ENCODE peak calls at places on chromosome 4, in seven cellular contexts. One of them, this sample, is unnamed.
A peak's percentile ranks its signal among the peaks of the same experiment; 100 is the strongest.

GRCh38 chr4:74311696-74312313 is 3.5 kb downstream of the EPGN start:
- DNase-seq in A549: peak; percentile 8
- DNase-seq in EH: peak; percentile 72
- DNase-seq in NCI-H510A treated with DMSO at 0.1 percent for 48 hours: peak; percentile 76
- DNase-seq in neuronal stem cell: peak; percentile 23
- DNase-seq in fibroblast of lung: peak; percentile 51
- DNase-seq in dorsolateral prefrontal cortex: no peak
- DNase-seq in this sample: peak; percentile 19

GRCh38 chr4:129095811-129096454 is at the start of gene C4orf33:
- DNase-seq in fibroblast of lung: peak; percentile 69
- DNase-seq in neuronal stem cell: peak; percentile 57
- DNase-seq in EH: peak; percentile 70
- DNase-seq in dorsolateral prefrontal cortex: peak; percentile 63
- DNase-seq in A549: peak; percentile 45
- DNase-seq in NCI-H510A treated with DMSO at 0.1 percent for 48 hours: peak; percentile 46
- DNase-seq in this sample: peak; percentile 45

GRCh38 chr4:102625232-102625930 is 124.2 kb downstream of the NFKB1 start:
- DNase-seq in EH: peak; percentile 57
- DNase-seq in neuronal stem cell: no peak
- DNase-seq in A549: no peak
- DNase-seq in NCI-H510A treated with DMSO at 0.1 percent for 48 hours: no peak
- DNase-seq in dorsolateral prefrontal cortex: no peak
- DNase-seq in fibroblast of lung: no peak
- DNase-seq in this sample: no peak

GRCh38 chr4:33060873-33061542 is 2340.8 kb downstream of the PCDH7 start:
- DNase-seq in neuronal stem cell: peak; percentile 51
- DNase-seq in EH: peak; percentile 68
- DNase-seq in A549: peak; percentile 0
- DNase-seq in dorsolateral prefrontal cortex: peak; percentile 41
- DNase-seq in NCI-H510A treated with DMSO at 0.1 percent for 48 hours: peak; percentile 34
- DNase-seq in fibroblast of lung: peak; percentile 39
- DNase-seq in this sample: peak; percentile 56

GRCh38 chr4:72951147-72951546 is 118.4 kb downstream of the COX18 start:
- DNase-seq in neuronal stem cell: no peak
- DNase-seq in A549: no peak
- DNase-seq in dorsolateral prefrontal cortex: no peak
- DNase-seq in EH: no peak
- DNase-seq in NCI-H510A treated with DMSO at 0.1 percent for 48 hours: no peak
- DNase-seq in fibroblast of lung: peak; percentile 8
- DNase-seq in this sample: no peak

GRCh38 chr4:26788341-26788733 is 72.3 kb upstream of the STIM2 start:
- DNase-seq in dorsolateral prefrontal cortex: no peak
- DNase-seq in EH: no peak
- DNase-seq in A549: no peak
- DNase-seq in neuronal stem cell: no peak
- DNase-seq in NCI-H510A treated with DMSO at 0.1 percent for 48 hours: no peak
- DNase-seq in fibroblast of lung: no peak
- DNase-seq in this sample: no peak

GRCh38 chr4:112633477-112634235 is 3.1 kb downstream of the ZGRF1 start:
- DNase-seq in EH: peak; percentile 55
- DNase-seq in A549: peak; percentile 4
- DNase-seq in dorsolateral prefrontal cortex: no peak
- DNase-seq in fibroblast of lung: peak; percentile 23
- DNase-seq in neuronal stem cell: no peak
- DNase-seq in NCI-H510A treated with DMSO at 0.1 percent for 48 hours: peak; percentile 14
- DNase-seq in this sample: no peak

GRCh38 chr4:72084587-72085011 is 52.8 kb downstream of the NPFFR2 start:
- DNase-seq in NCI-H510A treated with DMSO at 0.1 percent for 48 hours: no peak
- DNase-seq in fibroblast of lung: peak; percentile 63
- DNase-seq in neuronal stem cell: no peak
- DNase-seq in EH: no peak
- DNase-seq in A549: no peak
- DNase-seq in dorsolateral prefrontal cortex: no peak
- DNase-seq in this sample: no peak

GRCh38 chr4:70734168-70734954 is 12.6 kb downstream of the RUFY3 start:
- DNase-seq in dorsolateral prefrontal cortex: no peak
- DNase-seq in A549: no peak
- DNase-seq in NCI-H510A treated with DMSO at 0.1 percent for 48 hours: no peak
- DNase-seq in EH: peak; percentile 64
- DNase-seq in neuronal stem cell: no peak
- DNase-seq in fibroblast of lung: peak; percentile 60
- DNase-seq in this sample: no peak

GRCh38 chr4:70815370-70815769 is 24.3 kb downstream of the GRSF1 start:
- DNase-seq in NCI-H510A treated with DMSO at 0.1 percent for 48 hours: no peak
- DNase-seq in A549: no peak
- DNase-seq in dorsolateral prefrontal cortex: no peak
- DNase-seq in EH: peak; percentile 28
- DNase-seq in fibroblast of lung: no peak
- DNase-seq in neuronal stem cell: no peak
- DNase-seq in this sample: no peak

GRCh38 chr4:139959398-139959797 is 194.6 kb downstream of the MAML3 start:
- DNase-seq in NCI-H510A treated with DMSO at 0.1 percent for 48 hours: no peak
- DNase-seq in EH: no peak
- DNase-seq in fibroblast of lung: no peak
- DNase-seq in A549: no peak
- DNase-seq in neuronal stem cell: no peak
- DNase-seq in dorsolateral prefrontal cortex: no peak
- DNase-seq in this sample: no peak

GRCh38 chr4:59818656-59819055 is 1381.5 kb upstream of the ADGRL3 start:
- DNase-seq in fibroblast of lung: peak; percentile 23
- DNase-seq in NCI-H510A treated with DMSO at 0.1 percent for 48 hours: no peak
- DNase-seq in EH: no peak
- DNase-seq in A549: peak; percentile 1
- DNase-seq in dorsolateral prefrontal cortex: no peak
- DNase-seq in neuronal stem cell: no peak
- DNase-seq in this sample: no peak

GRCh38 chr4:30632751-30633150 is 87.4 kb upstream of the PCDH7 start:
- DNase-seq in A549: no peak
- DNase-seq in fibroblast of lung: no peak
- DNase-seq in EH: no peak
- DNase-seq in dorsolateral prefrontal cortex: no peak
- DNase-seq in NCI-H510A treated with DMSO at 0.1 percent for 48 hours: no peak
- DNase-seq in neuronal stem cell: no peak
- DNase-seq in this sample: no peak